ENCODE peak calls at places on chromosome 14, in nine cellular contexts. U, F, V, W, Q, I, X, A and L are unnamed samples.

GRCh38 chr14:95098984-95099599 is 58.2 kb downstream of the DICER1 start:
- DNase-seq in U (peak; percentile 55), F (peak; percentile 30), V (peak; percentile 81), W (peak; percentile 21), Q (peak; percentile 86), I (peak; percentile 14), X (peak; percentile 53), A (peak; percentile 55), L (no peak)

GRCh38 chr14:55097894-55098560 is 31.0 kb upstream of the LGALS3 start:
- DNase-seq in U (no peak), F (no peak), V (no peak), W (peak; percentile 75), Q (no peak), I (peak; percentile 79), X (peak; percentile 82), A (no peak), L (peak; percentile 98)

GRCh38 chr14:72891666-72892102 is 2.2 kb downstream of the DPF3 start:
- DNase-seq in U (no peak), F (no peak), V (no peak), W (no peak), Q (no peak), I (no peak), X (no peak), A (no peak), L (no peak)

GRCh38 chr14:66238969-66239368 is 247.2 kb upstream of the CCDC196 start:
- DNase-seq in U (no peak), F (no peak), V (no peak), W (no peak), Q (no peak), I (no peak), X (no peak), A (no peak), L (no peak)

GRCh38 chr14:77986808-77987207 is 183.4 kb upstream of the NRXN3 start:
- DNase-seq in U (no peak), F (no peak), V (no peak), W (no peak), Q (no peak), I (no peak), X (no peak), A (no peak), L (no peak)

GRCh38 chr14:75372260-75372659 is 55.6 kb upstream of the JDP2 start:
- DNase-seq in U (no peak), F (no peak), V (no peak), W (no peak), Q (no peak), I (no peak), X (no peak), A (no peak), L (no peak)

GRCh38 chr14:101288436-101289229 is 272.7 kb upstream of the DIO3 start:
- DNase-seq in U (no peak), F (no peak), V (peak; percentile 71), W (no peak), Q (no peak), I (no peak), X (no peak), A (no peak), L (no peak)

GRCh38 chr14:104096751-104097700 is 11.5 kb downstream of the ASPG start:
- DNase-seq in U (peak; percentile 56), F (no peak), V (no peak), W (no peak), Q (peak; percentile 56), I (no peak), X (no peak), A (peak; percentile 46), L (no peak)

GRCh38 chr14:23406244-23406643 is 1.8 kb downstream of the MYH6 start:
- DNase-seq in U (no peak), F (no peak), V (no peak), W (no peak), Q (no peak), I (no peak), X (no peak), A (no peak), L (no peak)

GRCh38 chr14:35155962-35156361 is 33.6 kb downstream of the PRORP start:
- DNase-seq in U (no peak), F (no peak), V (peak; percentile 3), W (no peak), Q (no peak), I (peak; percentile 42), X (no peak), A (no peak), L (no peak)

GRCh38 chr14:70212752-70213151 is 24.0 kb upstream of the SLC8A3 start:
- DNase-seq in U (no peak), F (no peak), V (no peak), W (no peak), Q (no peak), I (no peak), X (no peak), A (no peak), L (no peak)

GRCh38 chr14:65098586-65098985 is 3.7 kb downstream of the MAX start:
- DNase-seq in U (no peak), F (no peak), V (no peak), W (no peak), Q (no peak), I (peak; percentile 53), X (no peak), A (no peak), L (peak; percentile 35)

GRCh38 chr14:70004791-70005190 is 125.6 kb downstream of the SMOC1 start:
- DNase-seq in U (no peak), F (no peak), V (no peak), W (no peak), Q (no peak), I (no peak), X (no peak), A (no peak), L (no peak)

GRCh38 chr14:21241218-21241819 is 27.9 kb downstream of the HNRNPC start:
- DNase-seq in U (no peak), F (no peak), V (peak; percentile 21), W (no peak), Q (no peak), I (no peak), X (no peak), A (no peak), L (no peak)
- TF ChIP-seq CTCF in U (peak; percentile 26), F (no peak), V (peak; percentile 49), W (peak; percentile 41), Q (peak; percentile 57), I (no peak), X (peak; percentile 62), A (peak; percentile 62), L (peak; percentile 14)

GRCh38 chr14:53151867-53152626 is 1.1 kb downstream of the DDHD1 start:
- DNase-seq in U (peak; percentile 46), F (peak; percentile 20), V (peak; percentile 71), W (peak; percentile 63), Q (peak; percentile 61), I (peak; percentile 65), X (peak; percentile 82), A (peak; percentile 34), L (no peak)
- TF ChIP-seq CTCF in U (no peak), F (no peak), V (no peak), W (peak; percentile 6), Q (peak; percentile 29), I (no peak), X (peak; percentile 34), A (no peak), L (peak; percentile 19)

GRCh38 chr14:33848009-33848408 is 102.9 kb downstream of the EGLN3 start:
- DNase-seq in U (no peak), F (no peak), V (no peak), W (no peak), Q (no peak), I (no peak), X (no peak), A (no peak), L (no peak)

GRCh38 chr14:33847066-33847465 is 103.8 kb downstream of the EGLN3 start:
- DNase-seq in U (no peak), F (no peak), V (no peak), W (no peak), Q (no peak), I (no peak), X (no peak), A (no peak), L (no peak)

GRCh38 chr14:33850826-33851225 is 100.0 kb downstream of the EGLN3 start:
- DNase-seq in U (no peak), F (no peak), V (no peak), W (no peak), Q (no peak), I (no peak), X (no peak), A (no peak), L (no peak)

GRCh38 chr14:33849455-33849801 is 101.4 kb downstream of the EGLN3 start:
- DNase-seq in U (no peak), F (no peak), V (no peak), W (no peak), Q (no peak), I (no peak), X (no peak), A (no peak), L (no peak)

DNA sequence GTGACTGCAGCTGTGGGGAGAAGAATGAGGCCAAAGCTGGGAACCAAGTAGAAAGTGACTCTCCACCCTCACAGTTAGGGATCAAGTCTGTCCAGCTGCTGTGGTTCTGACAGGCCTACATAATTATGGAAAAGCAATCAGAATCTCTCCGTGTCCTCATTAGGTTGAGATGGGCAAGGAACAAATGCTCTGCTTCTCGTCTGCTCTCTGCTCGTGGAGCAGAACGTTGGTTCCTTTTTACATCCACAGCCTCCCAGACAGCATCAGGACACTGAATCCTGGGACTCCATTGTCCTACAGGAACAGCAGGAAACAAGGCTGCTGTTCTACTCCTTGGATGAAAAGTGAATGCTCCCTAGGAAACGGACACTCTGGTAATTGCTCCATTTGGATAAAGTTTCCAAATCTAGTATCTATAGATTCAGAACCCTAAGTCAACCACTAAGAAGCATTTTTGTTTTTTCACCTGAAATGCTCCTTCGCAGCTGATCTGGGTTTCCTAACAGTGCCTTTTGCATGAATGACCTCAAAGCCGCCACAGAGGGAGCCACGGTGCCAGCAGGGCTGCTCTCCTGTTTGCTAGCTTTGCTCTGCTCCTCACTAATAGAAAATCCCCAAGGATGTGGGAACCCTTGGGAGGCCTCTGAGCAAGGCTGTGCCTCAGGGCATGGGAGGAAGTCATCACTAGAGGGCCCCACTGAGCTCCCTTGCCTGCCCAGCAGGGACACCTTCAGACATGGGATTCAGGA is 102.0 kb downstream of the EGLN3 start:
- DNase-seq in U (peak; percentile 90), F (peak; percentile 54), V (peak; percentile 88), W (no peak), Q (peak; percentile 94), I (peak; percentile 24), X (peak; percentile 40), A (peak; percentile 87), L (no peak)
- TF ChIP-seq CTCF in U (peak; percentile 71), F (peak; percentile 68), V (peak; percentile 75), W (peak; percentile 73), Q (peak; percentile 96), I (peak; percentile 36), X (peak; percentile 54), A (peak; percentile 68), L (peak; percentile 72)

DNA sequence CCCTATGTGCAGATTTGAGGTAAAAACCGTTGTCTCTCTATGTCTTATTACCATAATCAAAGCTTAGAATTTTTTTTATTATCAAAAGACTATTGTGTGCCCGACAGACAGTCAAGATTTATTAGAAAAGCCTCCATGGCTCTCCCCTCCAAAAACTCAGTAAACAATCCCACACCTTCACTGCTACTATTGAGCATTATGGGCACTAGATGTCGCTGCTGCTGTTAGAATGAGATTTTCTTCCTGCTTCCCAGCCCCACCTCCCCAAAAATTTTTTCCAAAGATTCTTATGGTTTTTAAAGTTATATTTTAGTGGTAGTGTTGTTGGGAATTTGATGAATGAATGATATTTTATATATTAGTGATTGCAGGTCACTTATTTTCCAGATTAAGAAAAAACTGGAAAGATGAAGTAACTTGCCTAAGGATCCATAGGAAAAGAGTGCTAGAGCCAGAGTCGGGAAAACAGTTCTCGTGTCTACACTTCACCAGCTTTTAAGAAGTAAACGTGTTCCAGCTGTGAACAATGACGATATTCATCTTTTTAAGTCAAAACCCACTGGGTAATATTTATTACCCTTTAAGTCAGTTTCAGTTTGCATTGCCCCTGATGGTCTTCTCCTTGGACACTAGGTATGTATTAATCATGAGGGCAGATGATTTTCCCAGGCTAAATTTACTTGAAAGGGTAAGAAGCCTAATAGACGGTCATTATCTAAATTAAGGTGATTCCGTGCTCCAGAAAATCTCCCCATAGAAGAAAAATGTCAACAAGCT is 12.2 kb upstream of the FOXG1 start:
- DNase-seq in U (peak; percentile 33), F (peak; percentile 45), V (peak; percentile 64), W (no peak), Q (peak; percentile 72), I (no peak), X (peak; percentile 19), A (peak; percentile 60), L (peak; percentile 12)
- TF ChIP-seq CTCF in U (peak; percentile 35), F (peak; percentile 53), V (peak; percentile 94), W (peak; percentile 61), Q (peak; percentile 90), I (peak; percentile 44), X (peak; percentile 56), A (no peak), L (peak; percentile 68)